ENCODE peak calls at places on chromosomes 4 and X, in eight cellular contexts. K, M, F, Q, U, X, T and P are unnamed samples.

GRCh38 chr4:68736813-68737212 is 66.4 kb upstream of the UGT2B15 start:
- DNase-seq in T (no peak), M (no peak), X (no peak), Q (no peak), F (no peak), U (no peak), K (no peak), P (no peak)

GRCh38 chr4:45160932-45161331 is 434.6 kb upstream of the GNPDA2 start:
- DNase-seq in U (no peak), X (no peak), M (no peak), Q (no peak), K (no peak), T (no peak), F (no peak), P (no peak)

GRCh38 chr4:169270156-169270809 is 473 bp downstream of the SH3RF1 start:
- DNase-seq in T (peak), Q (peak), K (peak), M (peak), F (peak), U (peak), X (no peak), P (no peak)

GRCh38 chr4:108168672-108169562 is at the start of gene LEF1:
- DNase-seq in U (no peak), K (peak), X (peak), F (no peak), T (peak), M (no peak), Q (no peak), P (no peak)

GRCh38 chr4:114600066-114600552 is 1.5 kb downstream of the UGT8 start:
- DNase-seq in T (no peak), U (no peak), Q (no peak), M (no peak), X (no peak), K (no peak), F (no peak), P (no peak)

GRCh38 chrX:129825746-129826505 is 17.8 kb downstream of the ZDHHC9 start:
- DNase-seq in U (no peak), F (no peak), K (no peak), X (no peak), M (no peak), Q (no peak), T (no peak), P (no peak)

GRCh38 chrX:42943051-42943450 is 165.1 kb upstream of the PPP1R2C start:
- DNase-seq in U (no peak), K (no peak), X (no peak), M (no peak), Q (no peak), F (no peak), T (no peak), P (no peak)

GRCh38 chr4:128718793-128719192 is 90.7 kb upstream of the JADE1 start:
- DNase-seq in T (no peak), F (no peak), Q (no peak), K (no peak), X (peak), M (no peak), U (no peak), P (no peak)

GRCh38 chr4:137610960-137611359 is 78.7 kb upstream of the PCDH18 start:
- DNase-seq in K (no peak), X (peak), U (peak), Q (no peak), F (no peak), M (no peak), T (no peak), P (no peak)

DNA sequence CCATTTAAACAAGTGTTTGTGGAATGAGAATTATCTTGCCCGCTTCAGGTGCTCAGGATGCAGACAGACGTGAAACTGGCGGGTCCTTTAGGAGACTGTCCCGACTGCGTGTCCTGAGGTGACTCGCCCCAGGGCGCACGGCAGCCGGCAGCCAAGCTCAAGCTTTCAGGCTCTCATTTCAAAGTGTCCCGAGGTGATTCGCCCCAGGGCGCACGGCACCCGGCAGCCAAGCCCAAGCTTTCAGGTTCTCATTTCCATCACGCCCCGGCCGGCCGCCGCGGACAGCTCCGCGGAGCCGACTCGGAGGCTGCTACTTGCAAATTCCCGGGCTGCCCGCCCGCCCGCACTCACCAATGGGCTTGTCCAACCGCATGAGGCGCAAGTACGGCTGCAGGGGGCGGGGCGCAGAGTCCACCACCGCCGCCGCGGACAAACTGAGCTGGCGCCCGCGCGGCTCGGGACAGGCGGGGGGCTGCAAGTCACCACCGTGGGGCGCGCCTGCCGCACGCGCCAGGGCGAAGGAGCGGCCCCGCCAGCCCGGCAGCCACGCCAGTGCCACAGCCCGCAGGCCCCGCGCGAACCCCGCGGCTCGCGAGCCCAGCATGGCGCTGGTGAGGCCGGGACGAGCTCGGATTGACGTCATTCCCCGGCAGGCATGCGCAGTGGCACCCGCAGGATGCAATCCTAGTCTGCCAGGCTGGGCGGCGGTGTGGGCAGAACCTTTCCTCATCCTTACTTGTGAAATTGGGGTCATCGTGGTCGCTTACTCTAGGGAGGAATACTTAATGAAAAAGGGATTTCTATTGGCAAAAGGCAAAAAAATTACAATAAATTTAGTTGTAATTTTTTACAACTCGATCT is at the start of gene COQ2:
- DNase-seq in T (peak), Q (peak), X (peak), F (peak), U (peak), K (peak), M (peak), P (peak)
- TF ChIP-seq POLR2A in T (peak), Q (peak), X (peak), F (peak), U (peak), K (peak), M (peak), P (peak)

DNA sequence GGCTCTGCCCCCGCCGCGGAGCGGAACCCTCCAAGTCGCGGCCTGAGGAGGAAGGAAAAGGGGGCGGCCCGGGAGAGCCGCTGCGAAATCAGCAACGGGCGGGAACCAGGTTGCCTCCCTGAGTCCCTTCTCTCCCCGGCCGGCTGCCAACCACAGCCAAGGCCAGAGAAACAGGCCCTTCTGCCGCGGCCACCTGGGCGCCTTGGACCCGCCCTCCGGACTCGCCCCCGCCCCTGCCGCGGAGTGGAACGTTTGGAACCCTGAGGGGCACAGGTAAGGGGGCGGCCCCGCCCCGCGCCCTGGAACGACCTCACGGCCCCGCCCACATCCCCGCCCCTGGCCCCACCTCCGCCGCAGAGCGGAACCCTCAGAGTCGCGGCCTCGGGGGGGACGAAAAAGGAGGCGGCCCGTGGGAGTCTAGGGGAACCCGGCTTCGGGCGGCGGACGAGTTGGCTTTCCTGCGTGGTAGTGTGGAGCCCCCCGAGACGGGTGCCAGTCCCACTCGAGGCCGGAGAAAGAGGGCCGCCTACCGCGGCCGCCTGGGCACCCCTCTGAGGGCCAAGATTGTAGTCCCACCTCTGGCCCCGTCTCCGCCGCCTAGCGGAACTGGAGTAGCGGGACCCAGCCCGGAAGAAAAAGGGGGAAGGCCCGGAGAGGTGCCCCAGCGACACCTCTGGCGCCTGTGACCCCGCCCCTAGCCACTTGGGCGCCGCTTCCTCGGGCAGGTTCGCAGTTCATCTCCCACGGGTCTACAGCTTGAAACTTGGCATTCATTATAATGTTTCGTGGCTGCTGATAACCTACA is 669 bp upstream of the PHKA2 start:
- DNase-seq in X (peak), F (peak), T (peak), M (peak), Q (peak), K (peak), U (peak), P (peak)
- TF ChIP-seq POLR2A in X (peak), F (no peak), T (peak), M (no peak), Q (peak), K (peak), U (peak), P (no peak)

DNA sequence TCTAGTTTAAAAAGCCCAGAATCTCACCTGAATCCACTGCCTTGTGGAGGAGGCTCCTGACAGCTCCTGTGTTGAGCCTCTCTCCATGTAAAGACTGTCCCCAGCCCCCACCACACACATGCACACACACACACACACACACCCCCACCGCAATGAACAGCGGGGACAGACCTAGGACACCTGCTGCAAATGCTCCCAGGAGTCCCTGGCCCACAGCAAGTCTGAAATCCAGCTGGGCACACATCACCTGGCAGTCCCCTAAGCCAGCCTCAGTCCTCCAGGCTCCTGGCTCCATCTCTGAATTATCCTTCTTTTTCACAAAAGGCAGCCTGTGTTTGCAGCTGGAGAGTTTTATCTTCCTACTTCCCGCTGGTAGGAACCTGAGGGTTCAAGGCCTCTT is 6.6 kb upstream of the FAM53A start:
- DNase-seq in M (no peak), Q (no peak), U (no peak), K (no peak), T (no peak), F (no peak), X (no peak), P (no peak)
- TF ChIP-seq POLR2A in M (no peak), Q (no peak), U (no peak), K (no peak), T (no peak), F (no peak), X (no peak), P (no peak)

GRCh38 chr4:173332963-173333657 is 1.0 kb downstream of the HMGB2 start:
- DNase-seq in Q (no peak), X (peak), K (no peak), T (no peak), M (no peak), U (no peak), F (no peak), P (no peak)

GRCh38 chr4:173332021-173332487 is 2.1 kb downstream of the HMGB2 start:
- DNase-seq in M (no peak), Q (no peak), U (peak), T (no peak), K (no peak), F (no peak), X (peak), P (no peak)

GRCh38 chr4:173334891-173335754 is 965 bp upstream of the HMGB2 start:
- DNase-seq in X (peak), U (peak), F (peak), Q (peak), K (peak), M (peak), T (peak), P (peak)

GRCh38 chr4:173333658-173334084 is 487 bp downstream of the HMGB2 start:
- DNase-seq in X (peak), T (peak), M (peak), Q (peak), U (peak), F (peak), K (peak), P (no peak)

GRCh38 chr4:173334085-173334890 is at the start of gene HMGB2:
- DNase-seq in U (peak), Q (peak), K (peak), X (peak), M (peak), F (peak), T (peak), P (peak)
- TF ChIP-seq POLR2A in U (peak), Q (peak), K (peak), X (peak), M (peak), F (peak), T (peak), P (peak)